ENCODE peak calls at places on chromosome 18, in ten cellular contexts. L is natural killer cell; S is GM13977; Z is ACHN; C is iris pigment epithelial cell; V is activated T-helper 1 cell treated with anti-CD3 and anti-CD28 coated beads, Interleukin-2, amount 50 U/mL, for 16 hours; U is hippocampal formation; M is Ammon's horn; N is naive thymus-derived CD4-positive, alpha-beta T cell; F is GM23338. W is an unnamed sample.

GRCh38 chr18:4358618-4359017 is 96.5 kb downstream of the DLGAP1 start:
- DNase-seq in C (no peak), L (no peak), S (no peak), U (no peak), N (no peak), F (peak; percentile 67), Z (no peak), V (no peak), M (no peak), W (no peak)

GRCh38 chr18:1513519-1513918 is 608.8 kb downstream of the ADCYAP1 start:
- DNase-seq in S (no peak), U (no peak), C (peak; percentile 9), F (no peak), V (no peak), Z (peak; percentile 9), L (no peak), N (no peak), M (no peak), W (no peak)

GRCh38 chr18:56639094-56639361 is 636 bp upstream of the TXNL1 start:
- DNase-seq in S (no peak), C (no peak), Z (peak; percentile 29), F (peak; percentile 17), L (no peak), M (no peak), V (no peak), N (no peak), U (no peak), W (no peak)

GRCh38 chr18:24398515-24398914 is 891 bp upstream of the OSBPL1A start:
- DNase-seq in L (no peak), C (peak; percentile 51), U (no peak), F (peak; percentile 39), N (no peak), S (no peak), Z (no peak), V (no peak), M (no peak), W (no peak)

GRCh38 chr18:8778386-8778785 is 73.0 kb downstream of the MTCL1 start:
- DNase-seq in C (no peak), N (no peak), F (no peak), Z (no peak), V (no peak), L (no peak), U (no peak), M (no peak), S (no peak), W (no peak)

GRCh38 chr18:30093376-30093775 is 949.2 kb downstream of the DSC3 start:
- DNase-seq in L (no peak), V (no peak), U (no peak), S (no peak), F (no peak), Z (no peak), M (no peak), N (no peak), C (peak; percentile 72), W (no peak)

GRCh38 chr18:48949606-48950535 is 894 bp downstream of the SMAD7 start:
- DNase-seq in Z (peak; percentile 41), S (peak; percentile 72), C (peak; percentile 78), U (peak; percentile 73), N (peak; percentile 43), V (no peak), M (no peak), L (peak; percentile 42), F (peak; percentile 90), W (peak; percentile 50)

GRCh38 chr18:54607213-54607934 is 16.3 kb downstream of the DYNAP start:
- DNase-seq in L (no peak), U (no peak), N (no peak), S (no peak), V (no peak), Z (peak; percentile 69), C (peak; percentile 37), M (no peak), F (peak; percentile 86), W (no peak)

GRCh38 chr18:34998677-34999076 is 42.5 kb upstream of the MAPRE2 start:
- DNase-seq in V (no peak), U (no peak), F (no peak), N (no peak), S (no peak), M (no peak), Z (no peak), C (no peak), L (no peak), W (no peak)

GRCh38 chr18:62324917-62325805 is at the start of gene TNFRSF11A:
- DNase-seq in U (no peak), L (peak; percentile 47), Z (peak; percentile 55), V (peak; percentile 15), S (peak; percentile 92), N (peak; percentile 40), M (no peak), F (peak; percentile 81), C (no peak), W (peak; percentile 54)

GRCh38 chr18:76495435-76496199 is 575 bp upstream of the ZNF516 start:
- DNase-seq in Z (peak; percentile 51), L (peak; percentile 52), S (peak; percentile 46), C (peak; percentile 44), V (no peak), M (no peak), F (peak; percentile 65), N (peak; percentile 27), U (no peak), W (no peak)

GRCh38 chr18:13914756-13915155 is 580 bp downstream of the MC2R start:
- DNase-seq in Z (no peak), U (no peak), S (no peak), N (no peak), C (no peak), F (no peak), M (no peak), L (no peak), V (no peak), W (no peak)

GRCh38 chr18:13436596-13436995 is 218.0 kb downstream of the LDLRAD4 start:
- DNase-seq in L (no peak), F (no peak), V (no peak), S (no peak), N (peak; percentile 53), Z (no peak), C (no peak), U (no peak), M (peak; percentile 34), W (peak; percentile 80)

GRCh38 chr18:62485684-62486083 is 37.1 kb upstream of the ZCCHC2 start:
- DNase-seq in S (no peak), Z (peak; percentile 86), N (no peak), L (no peak), C (peak; percentile 93), F (no peak), M (peak; percentile 31), U (no peak), V (no peak), W (no peak)

GRCh38 chr18:64749884-64750283 is 601.0 kb upstream of the LINC00305 start:
- DNase-seq in M (no peak), L (no peak), U (no peak), V (no peak), S (no peak), N (no peak), C (no peak), F (no peak), Z (no peak), W (no peak)

GRCh38 chr18:12948055-12948804 is 419 bp downstream of the SEH1L start:
- DNase-seq in U (peak; percentile 91), C (peak; percentile 96), M (peak; percentile 93), F (peak; percentile 81), L (peak; percentile 96), V (peak; percentile 97), S (peak; percentile 91), Z (peak; percentile 86), N (peak; percentile 98), W (peak; percentile 97)

GRCh38 chr18:65754121-65754520 is 3.3 kb downstream of the CDH7 start:
- DNase-seq in C (peak; percentile 26), L (no peak), V (no peak), N (no peak), Z (no peak), S (no peak), U (no peak), M (no peak), F (peak; percentile 14), W (no peak)

GRCh38 chr18:11040823-11041712 is 108.3 kb downstream of the PIEZO2 start:
- DNase-seq in L (no peak), Z (peak; percentile 50), N (no peak), V (no peak), U (peak; percentile 46), M (peak; percentile 83), F (peak; percentile 83), S (peak; percentile 50), C (peak; percentile 42), W (peak; percentile 18)

GRCh38 chr18:28269750-28270149 is 92.8 kb upstream of the CDH2 start:
- DNase-seq in L (no peak), F (no peak), U (no peak), Z (no peak), N (no peak), V (no peak), M (no peak), S (no peak), C (peak; percentile 5), W (no peak)

GRCh38 chr18:79395308-79395640 is 456 bp upstream of the NFATC1 start:
- DNase-seq in S (no peak), U (no peak), C (no peak), V (no peak), F (no peak), N (no peak), Z (no peak), M (no peak), L (no peak), W (no peak)

GRCh38 chr18:79616651-79617518 is 62.7 kb upstream of the CTDP1 start:
- DNase-seq in C (peak; percentile 47), L (no peak), S (no peak), Z (no peak), N (no peak), V (no peak), U (no peak), M (no peak), F (peak; percentile 61), W (no peak)

GRCh38 chr18:13431886-13432285 is 213.3 kb downstream of the LDLRAD4 start:
- DNase-seq in F (no peak), M (no peak), U (no peak), L (no peak), Z (no peak), C (no peak), S (no peak), N (no peak), V (no peak), W (no peak)

GRCh38 chr18:12857215-12857924 is 26.7 kb downstream of the PTPN2 start:
- DNase-seq in V (no peak), M (no peak), Z (no peak), C (no peak), F (no peak), S (no peak), L (no peak), U (no peak), N (no peak), W (no peak)

GRCh38 chr18:78196280-78196679 is 783.3 kb upstream of the SALL3 start:
- DNase-seq in L (no peak), Z (no peak), S (no peak), N (no peak), F (no peak), M (no peak), U (no peak), V (no peak), C (no peak), W (no peak)